ENCODE peak calls at places on chromosomes 1 and 21, in eight cellular contexts. R is cardiac muscle cell; V is astrocyte of the spinal cord; I is GM12864; D is sigmoid colon; A is fibroblast of lung; M is CD8-positive, alpha-beta T cell; J is GM06990. X is an unnamed sample.
A peak's percentile ranks its signal among the peaks of the same experiment; 100 is the strongest.

GRCh38 chr1:232988572-232989040 is 38.2 kb downstream of the NTPCR start:
- DNase-seq in V (peak; percentile 64), A (peak; percentile 98), R (no peak), I (no peak), J (no peak), D (peak; percentile 50), M (no peak), X (no peak)

GRCh38 chr1:66527688-66528087 is 6.3 kb upstream of the SGIP1 start:
- DNase-seq in V (peak; percentile 50), I (no peak), J (no peak), A (peak; percentile 79), D (no peak), M (no peak), R (no peak), X (no peak)

GRCh38 chr21:17279663-17280062 is 233.2 kb upstream of the CXADR start:
- DNase-seq in A (no peak), J (no peak), I (no peak), R (no peak), D (no peak), M (no peak), V (no peak), X (no peak)

GRCh38 chr1:103170608-103171007 is 62.3 kb upstream of the COL11A1 start:
- DNase-seq in D (no peak), J (no peak), R (no peak), I (no peak), V (no peak), A (no peak), M (no peak), X (no peak)

GRCh38 chr1:12112711-12113161 is 49.6 kb downstream of the TNFRSF8 start:
- DNase-seq in R (no peak), D (no peak), V (peak; percentile 48), I (no peak), M (no peak), A (peak; percentile 69), J (no peak), X (no peak)

GRCh38 chr1:41314781-41315481 is 46.3 kb upstream of the FOXO6 start:
- DNase-seq in I (no peak), J (no peak), V (no peak), A (peak; percentile 75), R (no peak), M (no peak), D (no peak), X (peak; percentile 36)

GRCh38 chr1:231116741-231117140 is 45.1 kb upstream of the TRIM67 start:
- DNase-seq in M (no peak), V (no peak), D (no peak), A (no peak), I (no peak), J (no peak), R (no peak), X (no peak)

GRCh38 chr1:239723821-239724367 is 337.5 kb downstream of the CHRM3 start:
- DNase-seq in M (no peak), I (no peak), R (no peak), J (no peak), A (peak; percentile 50), D (no peak), V (peak; percentile 60), X (no peak)

GRCh38 chr1:98325646-98326441 is 335.7 kb upstream of the SNX7 start:
- DNase-seq in A (peak; percentile 89), D (peak; percentile 76), I (no peak), J (no peak), R (no peak), M (no peak), V (peak; percentile 94), X (peak; percentile 55)

GRCh38 chr1:25813071-25813733 is 6.6 kb upstream of the MTFR1L start:
- DNase-seq in A (no peak), M (no peak), I (no peak), J (no peak), D (no peak), V (no peak), R (no peak), X (no peak)

GRCh38 chr1:25815208-25816111 is 4.3 kb upstream of the MTFR1L start:
- DNase-seq in D (no peak), R (no peak), J (no peak), A (no peak), M (no peak), V (no peak), I (no peak), X (no peak)

GRCh38 chr1:25813734-25814471 is 5.9 kb upstream of the MTFR1L start:
- DNase-seq in A (no peak), D (no peak), J (no peak), M (no peak), I (no peak), R (no peak), V (no peak), X (no peak)

GRCh38 chr1:25816112-25816718 is 3.5 kb upstream of the MTFR1L start:
- DNase-seq in I (no peak), J (no peak), D (no peak), R (no peak), M (no peak), A (no peak), V (no peak), X (no peak)

DNA sequence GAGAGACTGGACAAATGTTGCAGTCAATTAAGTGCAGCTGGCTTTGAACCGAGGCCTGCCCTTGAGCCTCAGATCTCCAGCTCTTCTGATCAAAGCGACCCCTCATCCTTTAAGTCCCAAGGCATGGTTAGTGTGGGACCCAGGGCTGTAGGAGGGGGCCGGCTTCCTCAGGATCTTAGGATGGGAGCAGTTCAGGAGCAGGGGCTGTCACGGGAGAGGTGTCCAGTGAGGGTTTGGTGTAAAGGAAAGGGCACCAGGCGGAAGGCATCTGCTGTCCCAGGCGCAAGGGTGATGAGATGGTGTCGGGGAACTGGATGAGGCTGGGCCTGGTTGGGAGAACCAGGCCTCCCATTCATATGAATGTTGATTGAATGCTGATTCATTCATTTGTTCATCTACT is 5.1 kb upstream of the MTFR1L start:
- DNase-seq in M (no peak), V (no peak), A (no peak), R (no peak), D (no peak), J (no peak), I (no peak), X (no peak)
- H3K4me3 ChIP-seq in M (no peak overlapping the region), V (no peak overlapping the region), A (no peak overlapping the region), R (no peak overlapping the region), D (no peak overlapping the region), J (no peak overlapping the region), I (no peak overlapping the region), X (no peak overlapping the region)

GRCh38 chr1:39359028-39359570 is 132.3 kb upstream of the BMP8A start:
- DNase-seq in A (peak; percentile 72), R (no peak), D (peak; percentile 72), I (no peak), V (peak; percentile 37), J (no peak), M (no peak), X (no peak)

GRCh38 chr1:39358491-39358890 is 132.9 kb upstream of the BMP8A start:
- DNase-seq in V (no peak), A (no peak), J (no peak), M (no peak), R (no peak), D (no peak), I (no peak), X (no peak)

GRCh38 chr1:39352881-39353280 is 138.6 kb upstream of the BMP8A start:
- DNase-seq in I (no peak), M (no peak), R (no peak), A (no peak), J (no peak), V (no peak), D (no peak), X (no peak)

GRCh38 chr1:39354572-39354971 is 136.9 kb upstream of the BMP8A start:
- DNase-seq in I (no peak), A (no peak), R (no peak), J (no peak), M (no peak), D (no peak), V (no peak), X (no peak)
- TF ChIP-seq CTCF in I (peak; percentile 10), A (peak; percentile 12), R (no peak), J (no peak), M (no peak), D (no peak), V (no peak), X (no peak)

GRCh38 chr1:235278233-235278914 is 49.6 kb downstream of the ARID4B start:
- DNase-seq in M (no peak), J (no peak), A (no peak), V (no peak), D (no peak), R (no peak), I (no peak), X (no peak)
- H3K4me3 ChIP-seq in M (no peak overlapping the region), J (no peak overlapping the region), A (no peak overlapping the region), V (no peak overlapping the region), D (no peak overlapping the region), R (no peak overlapping the region), I (no peak overlapping the region), X (no peak overlapping the region)

GRCh38 chr1:24958766-24959622 is 28.9 kb upstream of the RUNX3 start:
- DNase-seq in M (peak; percentile 18), J (no peak), I (no peak), A (no peak), V (no peak), R (no peak), D (peak; percentile 48), X (no peak)

GRCh38 chr1:24961961-24962861 is 32.1 kb upstream of the RUNX3 start:
- DNase-seq in J (no peak), D (no peak), A (no peak), R (peak; percentile 21), M (peak; percentile 22), V (no peak), I (no peak), X (no peak)

GRCh38 chr1:24961334-24961733 is 31.3 kb upstream of the RUNX3 start:
- DNase-seq in M (peak; percentile 34), J (no peak), D (no peak), R (no peak), V (no peak), A (no peak), I (no peak), X (no peak)

GRCh38 chr1:24959623-24959975 is 29.5 kb upstream of the RUNX3 start:
- DNase-seq in J (no peak), A (no peak), I (no peak), M (peak; percentile 4), V (no peak), D (no peak), R (no peak), X (no peak)

DNA sequence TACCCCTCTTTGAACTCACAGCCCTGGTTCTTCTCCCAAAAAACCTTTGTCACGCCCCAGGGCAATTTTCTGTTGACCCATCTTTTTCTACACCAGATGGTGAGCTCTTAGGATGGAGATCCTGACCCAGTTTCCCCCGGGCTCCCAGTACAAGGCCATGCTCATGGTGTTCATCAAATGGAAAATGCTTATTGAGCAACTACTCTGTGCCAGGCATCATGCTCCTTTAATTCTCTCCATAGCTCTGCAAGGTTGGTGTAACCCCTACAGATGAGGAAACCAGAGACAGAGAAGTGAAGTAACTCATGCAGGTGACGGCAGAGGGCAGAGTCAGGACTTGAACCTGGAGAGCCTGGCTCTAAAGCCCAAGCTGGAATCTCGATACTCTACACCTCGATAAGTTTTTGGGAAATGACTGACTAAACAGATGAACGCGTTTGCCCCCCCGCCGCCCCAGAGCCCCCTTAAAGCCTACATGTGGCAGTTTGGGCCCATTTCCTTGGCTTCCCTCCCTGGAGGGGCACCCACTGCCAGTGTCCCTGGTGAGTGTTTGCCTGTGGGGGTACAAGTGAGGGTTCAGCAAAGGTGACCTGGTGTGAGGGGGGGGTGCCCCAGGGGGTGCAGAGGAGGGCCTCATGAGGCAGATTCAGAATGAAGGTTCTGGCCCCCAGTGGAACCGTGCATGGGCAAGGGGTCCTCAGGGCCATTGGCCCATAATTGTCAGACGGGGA is 30.2 kb upstream of the RUNX3 start:
- DNase-seq in I (no peak), D (peak; percentile 40), V (no peak), A (no peak), R (no peak), J (no peak), M (peak; percentile 17), X (no peak)
- TF ChIP-seq CTCF in I (peak; percentile 24), D (no peak), V (no peak), A (no peak), R (no peak), J (no peak), M (no peak), X (no peak)

GRCh38 chr1:3745590-3746381 is 6.5 kb upstream of the CCDC27 start:
- DNase-seq in R (no peak), D (no peak), J (no peak), A (no peak), I (no peak), V (no peak), M (peak; percentile 21), X (no peak)
- H3K4me3 ChIP-seq in R (no peak overlapping the region), D (peak overlapping the region; percentile 57), J (no peak overlapping the region), A (peak overlapping the region; percentile 73), I (no peak overlapping the region), V (no peak overlapping the region), M (no peak overlapping the region), X (no peak overlapping the region)